ENCODE peak calls at places on chromosomes 16 and 17, in six cellular contexts. H is brain microvascular endothelial cell, Y is adrenal gland, R is Panc1, G is body of pancreas, D is thoracic aorta. C is an unnamed sample.

GRCh38 chr16:4052801-4053662 is 63.2 kb downstream of the ADCY9 start:
- DNase-seq in H (peak), Y (no peak), R (no peak), G (peak), D (no peak), C (peak)

GRCh38 chr16:64898159-64898558 is 223.7 kb downstream of the CDH11 start:
- DNase-seq in H (no peak), Y (no peak), R (no peak), G (no peak), D (no peak), C (no peak)

GRCh38 chr16:85683363-85683762 is 5.4 kb downstream of the GINS2 start:
- DNase-seq in H (no peak), Y (no peak), R (no peak), G (no peak), D (no peak), C (no peak)

GRCh38 chr16:86956437-86956836 is 360.8 kb downstream of the C16orf95 start:
- DNase-seq in H (no peak), Y (no peak), R (no peak), G (no peak), D (no peak), C (no peak)

GRCh38 chr16:87945351-87946042 is 5.7 kb upstream of the BANP start:
- DNase-seq in H (peak), Y (peak), R (no peak), G (peak), D (no peak), C (peak)

GRCh38 chr16:82082543-82083244 is 47.6 kb downstream of the HSD17B2 start:
- DNase-seq in H (peak), Y (no peak), R (no peak), G (no peak), D (no peak), C (no peak)

GRCh38 chr16:79097090-79097489 is 503.4 kb downstream of the MAF start:
- DNase-seq in H (no peak), Y (no peak), R (no peak), G (no peak), D (no peak), C (no peak)

GRCh38 chr17:41683441-41684007 is 5.2 kb upstream of the EIF1 start:
- DNase-seq in H (no peak), Y (no peak), R (no peak), G (no peak), D (no peak), C (no peak)

GRCh38 chr17:50798424-50799344 is 31.4 kb upstream of the ANKRD40CL start:
- DNase-seq in H (no peak), Y (no peak), R (no peak), G (no peak), D (no peak), C (no peak)

GRCh38 chr17:32609085-32609484 is 122.3 kb downstream of the CDK5R1 start:
- DNase-seq in H (no peak), Y (peak), R (peak), G (peak), D (no peak), C (peak)

GRCh38 chr17:61400786-61401279 is 1.2 kb downstream of the TBX2 start:
- DNase-seq in H (no peak), Y (no peak), R (no peak), G (no peak), D (no peak), C (no peak)

GRCh38 chr16:52584354-52584840 is 37.5 kb upstream of the TOX3 start:
- DNase-seq in H (no peak), Y (no peak), R (no peak), G (no peak), D (no peak), C (no peak)

GRCh38 chr16:22077700-22078313 is 14.5 kb upstream of the VWA3A start:
- DNase-seq in H (peak), Y (peak), R (no peak), G (peak), D (no peak), C (peak)

GRCh38 chr17:17484451-17484899 is 7.7 kb downstream of the MED9 start:
- DNase-seq in H (no peak), Y (no peak), R (no peak), G (no peak), D (no peak), C (no peak)

GRCh38 chr17:45218895-45219661 is 2.6 kb upstream of the FMNL1 start:
- DNase-seq in H (peak), Y (peak), R (no peak), G (peak), D (peak), C (peak)

GRCh38 chr16:4324871-4325740 is 9.2 kb downstream of the GLIS2 start:
- DNase-seq in H (no peak), Y (no peak), R (no peak), G (no peak), D (no peak), C (no peak)

GRCh38 chr16:50182441-50182840 is 29.3 kb downstream of the TENT4B start:
- DNase-seq in H (no peak), Y (no peak), R (no peak), G (no peak), D (no peak), C (no peak)

GRCh38 chr17:60229189-60229802 is 79.5 kb downstream of the CA4 start:
- DNase-seq in H (no peak), Y (no peak), R (no peak), G (no peak), D (no peak), C (no peak)

GRCh38 chr17:31564291-31564690 is 172.8 kb downstream of the RAB11FIP4 start:
- DNase-seq in H (no peak), Y (no peak), R (no peak), G (no peak), D (no peak), C (no peak)

GRCh38 chr17:21149626-21150025 is 22.9 kb downstream of the DHRS7B start:
- DNase-seq in H (no peak), Y (no peak), R (no peak), G (no peak), D (no peak), C (no peak)

GRCh38 chr16:66487580-66488235 is 60.6 kb downstream of the BEAN1 start:
- DNase-seq in H (no peak), Y (peak), R (no peak), G (peak), D (no peak), C (no peak)
- H3K27ac ChIP-seq in H (no peak), Y (peak), R (no peak), G (no peak), D (peak), C (no peak)

DNA sequence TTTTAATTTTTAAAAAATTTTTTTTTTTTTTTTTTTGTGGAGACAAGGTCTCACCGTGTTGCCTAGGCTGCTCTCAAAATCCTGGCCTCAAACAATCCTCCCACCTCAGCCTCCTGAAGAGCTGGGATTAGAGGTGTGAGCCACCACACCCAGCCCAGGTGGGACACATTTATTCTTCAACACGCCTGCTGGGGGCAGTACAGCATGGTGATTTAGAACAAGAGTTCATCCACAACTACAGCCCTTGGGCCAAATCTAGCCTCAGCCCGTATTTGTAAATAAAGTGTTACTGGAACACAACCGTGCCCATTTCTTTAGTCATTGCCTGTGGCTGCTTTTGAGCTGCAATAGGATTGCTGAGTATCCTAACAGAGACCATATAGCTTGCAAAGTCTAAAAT is 92.8 kb downstream of the KATNIP start:
- DNase-seq in H (no peak), Y (no peak), R (no peak), G (no peak), D (no peak), C (no peak)
- TF ChIP-seq CTCF in H (peak), Y (no peak), R (no peak), G (no peak), D (no peak), C (no peak)

GRCh38 chr17:77205396-77206124 is 64.8 kb downstream of the SEC14L1 start:
- DNase-seq in H (no peak), Y (no peak), R (no peak), G (no peak), D (no peak), C (no peak)

GRCh38 chr17:77204531-77204930 is 63.8 kb downstream of the SEC14L1 start:
- DNase-seq in H (no peak), Y (no peak), R (no peak), G (no peak), D (no peak), C (no peak)

GRCh38 chr17:77207689-77208216 is 67.0 kb downstream of the SEC14L1 start:
- DNase-seq in H (no peak), Y (no peak), R (no peak), G (no peak), D (no peak), C (no peak)

GRCh38 chr17:77206557-77206956 is 65.8 kb downstream of the SEC14L1 start:
- DNase-seq in H (no peak), Y (no peak), R (no peak), G (no peak), D (no peak), C (no peak)

DNA sequence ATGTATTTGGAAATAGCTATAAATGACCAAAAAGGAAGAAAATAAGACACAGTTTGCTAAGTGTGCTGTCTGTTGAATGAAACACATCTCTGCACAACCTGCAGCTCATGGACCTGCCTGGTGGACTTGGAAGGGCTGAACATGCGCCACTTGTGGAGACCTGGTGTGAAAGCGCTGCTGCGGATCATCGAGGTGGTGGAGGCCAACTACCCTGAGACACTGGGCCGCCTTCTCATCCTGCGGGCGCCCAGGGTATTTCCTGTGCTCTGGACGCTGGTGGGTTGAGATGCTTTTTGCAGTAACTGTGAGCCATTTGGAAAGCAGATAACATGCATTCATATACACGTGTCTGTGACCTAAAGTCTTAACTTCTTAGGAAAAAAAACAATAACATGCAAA is 65.4 kb downstream of the SEC14L1 start:
- DNase-seq in H (no peak), Y (no peak), R (no peak), G (no peak), D (no peak), C (no peak)
- H3K27ac ChIP-seq in H (no peak), Y (peak), R (no peak), G (no peak), D (no peak), C (no peak)

GRCh38 chr17:44084131-44084538 is 13.6 kb downstream of the G6PC3 start:
- DNase-seq in H (no peak), Y (no peak), R (no peak), G (no peak), D (no peak), C (peak)
- TF ChIP-seq CTCF in H (peak), Y (peak), R (no peak), G (no peak), D (peak), C (no peak)

DNA sequence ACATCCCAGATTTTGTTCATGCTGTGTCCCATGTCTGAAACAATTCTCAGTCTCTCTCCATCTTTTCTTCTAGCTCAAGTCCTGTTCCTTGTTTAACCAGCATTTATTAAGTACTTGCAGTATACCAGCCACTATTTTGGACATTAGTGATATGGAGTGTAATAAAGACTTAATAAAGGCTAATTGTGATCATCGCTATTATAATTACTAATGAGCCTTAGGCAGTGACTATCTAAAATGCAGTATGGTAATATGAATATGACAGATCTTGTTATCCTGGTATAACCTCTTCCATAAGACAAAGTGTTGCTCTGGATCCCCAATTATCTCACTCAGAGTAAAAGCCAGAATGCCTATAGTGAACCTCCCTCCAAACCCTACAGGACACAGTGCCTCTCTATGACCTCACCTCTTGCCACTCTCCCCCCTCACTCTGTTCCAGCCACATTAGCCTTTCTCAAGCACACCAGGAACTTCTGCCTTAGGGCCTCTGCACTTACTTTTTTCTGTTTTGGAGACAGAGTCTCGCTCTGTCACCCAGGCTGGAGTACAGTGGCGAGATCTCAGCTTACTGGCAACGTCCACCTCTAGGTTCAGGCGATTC is 1.8 kb upstream of the FLOT2 start:
- DNase-seq in H (no peak), Y (no peak), R (no peak), G (no peak), D (no peak), C (no peak)
- H3K27ac ChIP-seq in H (no peak), Y (no peak), R (no peak), G (no peak), D (peak), C (no peak)

GRCh38 chr17:40317345-40317873 is 8.4 kb downstream of the RARA start:
- DNase-seq in H (peak), Y (peak), R (no peak), G (peak), D (no peak), C (peak)
- TF ChIP-seq CTCF in H (peak), Y (peak), R (no peak), G (peak), D (peak), C (peak)